ENCODE peak calls at places on chromosomes 4 and X, in five cellular contexts. D is NCI-H187, F is NAMALWA, G is RPMI7951, A is NCI-H1092 treated with DMSO at 0.1 percent for 48 hours. W is an unnamed sample.

GRCh38 chrX:155983326-155983725 is 14.2 kb upstream of the IL9R start:
- DNase-seq in G (no peak), A (no peak), F (no peak), D (no peak), W (no peak)

GRCh38 chr4:168622600-168622999 is 125.7 kb downstream of the PALLD start:
- DNase-seq in D (no peak), G (no peak), F (no peak), A (no peak), W (no peak)

GRCh38 chr4:2746891-2747695 is 9.0 kb downstream of the TNIP2 start:
- DNase-seq in G (no peak), F (no peak), A (no peak), D (no peak), W (no peak)

GRCh38 chr4:90183254-90183653 is 56.1 kb downstream of the CCSER1 start:
- DNase-seq in D (no peak), F (no peak), A (no peak), G (no peak), W (peak)

GRCh38 chrX:3052864-3053263 is 11.6 kb downstream of the ARSF start:
- DNase-seq in G (no peak), D (no peak), A (no peak), F (no peak), W (peak)

GRCh38 chr4:5759236-5760075 is 48.5 kb downstream of the EVC start:
- DNase-seq in G (no peak), F (no peak), D (no peak), A (no peak), W (no peak)

GRCh38 chr4:186726440-186727148 is 2.9 kb upstream of the FAT1 start:
- DNase-seq in F (no peak), D (no peak), A (peak), G (peak), W (peak)

GRCh38 chr4:38805530-38806145 is 1.0 kb upstream of the TLR1 start:
- DNase-seq in D (no peak), A (no peak), F (peak), G (peak), W (peak)

GRCh38 chr4:100100985-100101384 is 89.3 kb downstream of the DDIT4L start:
- DNase-seq in F (no peak), A (no peak), D (no peak), G (no peak), W (no peak)

GRCh38 chr4:38314663-38315062 is 349.3 kb upstream of the KLF3 start:
- DNase-seq in G (peak), D (no peak), F (no peak), A (no peak), W (peak)

GRCh38 chr4:1727117-1728031 is 6.1 kb downstream of the TACC3 start:
- DNase-seq in A (no peak), D (no peak), G (peak), F (no peak), W (peak)

W was measured in small intestine.